ENCODE peak calls at places on chromosomes 7 and 10, in nine cellular contexts. N is nephron progenitor cell, F is astrocyte of the spinal cord, Y is putamen, D is B cell, W is endothelial cell, L is NCI-H1092, K is frontal cortex, E is non-pigmented ciliary epithelial cell. A is an unnamed sample.

GRCh38 chr7:159118623-159119022 is 26.0 kb downstream of the VIPR2 start:
- DNase-seq in N (no peak), F (no peak), Y (no peak), D (no peak), W (no peak), L (no peak), K (no peak), E (no peak), A (peak)

GRCh38 chr10:108957681-108958080 is 965.6 kb downstream of the XPNPEP1 start:
- DNase-seq in N (no peak), F (no peak), Y (no peak), D (no peak), W (no peak), L (no peak), K (no peak), E (no peak), A (peak)

GRCh38 chr10:29486466-29486865 is 148.3 kb downstream of the SVIL start:
- DNase-seq in N (no peak), F (no peak), Y (no peak), D (no peak), W (no peak), L (no peak), K (no peak), E (no peak), A (no peak)

GRCh38 chr7:26375604-26376207 is 84.0 kb downstream of the SNX10 start:
- DNase-seq in N (no peak), F (no peak), Y (no peak), D (no peak), W (no peak), L (peak), K (no peak), E (no peak), A (no peak)

GRCh38 chr10:31678139-31678536 is 250.5 kb downstream of the ARHGAP12 start:
- DNase-seq in N (no peak), F (no peak), Y (no peak), D (no peak), W (no peak), L (peak), K (no peak), E (no peak), A (peak)

GRCh38 chr7:1065263-1066260 is 21.2 kb downstream of the GPR146 start:
- DNase-seq in N (peak), F (peak), Y (no peak), D (peak), W (peak), L (peak), K (peak), E (no peak), A (peak)

GRCh38 chr7:43575506-43575905 is 7.4 kb upstream of the STK17A start:
- DNase-seq in N (no peak), F (no peak), Y (no peak), D (no peak), W (no peak), L (no peak), K (no peak), E (no peak), A (no peak)

GRCh38 chr10:51501396-51501795 is 198.0 kb downstream of the CSTF2T start:
- DNase-seq in N (no peak), F (no peak), Y (peak), D (no peak), W (no peak), L (no peak), K (no peak), E (no peak), A (no peak)

GRCh38 chr7:2016021-2016631 is 216.6 kb downstream of the MAD1L1 start:
- DNase-seq in N (no peak), F (no peak), Y (no peak), D (peak), W (no peak), L (no peak), K (no peak), E (no peak), A (peak)

GRCh38 chr10:14588084-14588937 is 186.4 kb downstream of the FAM107B start:
- DNase-seq in N (no peak), F (peak), Y (peak), D (no peak), W (no peak), L (no peak), K (no peak), E (peak), A (no peak)

GRCh38 chr7:106080307-106080987 is 31.7 kb downstream of the SYPL1 start:
- DNase-seq in N (no peak), F (no peak), Y (no peak), D (no peak), W (no peak), L (no peak), K (no peak), E (no peak), A (no peak)

GRCh38 chr7:147308539-147308938 is 1191.9 kb downstream of the CNTNAP2 start:
- DNase-seq in N (peak), F (no peak), Y (no peak), D (no peak), W (no peak), L (no peak), K (no peak), E (no peak), A (no peak)

GRCh38 chr10:17472481-17473227 is 18.3 kb upstream of the ST8SIA6 start:
- DNase-seq in N (no peak), F (no peak), Y (no peak), D (no peak), W (no peak), L (no peak), K (no peak), E (no peak), A (no peak)

GRCh38 chr10:4246881-4247358 is 461.9 kb upstream of the KLF6 start:
- DNase-seq in N (no peak), F (peak), Y (no peak), D (no peak), W (no peak), L (no peak), K (no peak), E (peak), A (no peak)

GRCh38 chr10:28734940-28735759 is 57.8 kb downstream of the BAMBI start:
- DNase-seq in N (no peak), F (peak), Y (no peak), D (no peak), W (no peak), L (no peak), K (no peak), E (peak), A (no peak)

GRCh38 chr7:111855161-111855841 is 293.0 kb upstream of the IMMP2L start:
- DNase-seq in N (no peak), F (peak), Y (peak), D (no peak), W (peak), L (no peak), K (no peak), E (no peak), A (no peak)

GRCh38 chr10:44010873-44011602 is 362.4 kb upstream of the ZNF32 start:
- DNase-seq in N (no peak), F (no peak), Y (no peak), D (no peak), W (no peak), L (no peak), K (no peak), E (no peak), A (no peak)

GRCh38 chr7:133529861-133530260 is 277.0 kb downstream of the EXOC4 start:
- DNase-seq in N (no peak), F (no peak), Y (no peak), D (no peak), W (no peak), L (no peak), K (no peak), E (no peak), A (no peak)

GRCh38 chr10:98344589-98345038 is 70.4 kb downstream of the PYROXD2 start:
- DNase-seq in N (no peak), F (peak), Y (no peak), D (no peak), W (no peak), L (no peak), K (no peak), E (no peak), A (peak)